ENCODE peak calls at places on chromosomes 16 and 17, in eight cellular contexts. A is A549, X is HCT116, K is ovary, Z is GM12892, Q is heart left ventricle, N is esophagus squamous epithelium, V is NB4. C is an unnamed sample.

GRCh38 chr17:82926081-82926480 is 86.3 kb upstream of the ZNF750 start:
- DNase-seq in K (no peak), Q (no peak), Z (no peak), V (no peak), N (no peak), X (no peak), A (no peak), C (no peak)

GRCh38 chr16:63684702-63685101 is 1437.2 kb downstream of the CDH11 start:
- DNase-seq in N (no peak), A (no peak), V (no peak), Q (no peak), Z (no peak), X (no peak), K (no peak), C (no peak)

GRCh38 chr16:6111390-6111789 is 1013.8 kb upstream of the EEF2KMT start:
- DNase-seq in Q (no peak), A (no peak), X (no peak), Z (no peak), N (no peak), K (no peak), V (no peak), C (no peak)

GRCh38 chr16:85916141-85916890 is 17.4 kb downstream of the IRF8 start:
- DNase-seq in Q (peak; percentile 88), K (no peak), Z (no peak), V (no peak), X (no peak), N (no peak), A (no peak), C (peak; percentile 88)

GRCh38 chr16:35636831-35637230 is 2177.4 kb downstream of the TP53TG3F start:
- DNase-seq in X (no peak), A (no peak), N (no peak), K (no peak), Z (no peak), V (no peak), Q (no peak), C (no peak)

GRCh38 chr17:31726980-31727427 is 132.0 kb downstream of the COPRS start:
- DNase-seq in V (no peak), Q (no peak), A (no peak), X (no peak), K (no peak), N (no peak), Z (no peak), C (no peak)

GRCh38 chr16:20995711-20996110 is 95.1 kb downstream of the LYRM1 start:
- DNase-seq in Q (no peak), N (no peak), V (no peak), Z (no peak), A (no peak), K (no peak), X (no peak), C (no peak)

GRCh38 chr16:28309811-28310311 is 17.5 kb downstream of the SBK1 start:
- DNase-seq in X (no peak), N (no peak), A (no peak), V (peak; percentile 87), K (no peak), Z (no peak), Q (no peak), C (no peak)

GRCh38 chr16:73504591-73504990 is 456.7 kb upstream of the ZFHX3 start:
- DNase-seq in N (no peak), X (no peak), Z (no peak), K (no peak), Q (no peak), A (no peak), V (no peak), C (no peak)

GRCh38 chr16:15934991-15935390 is 14.4 kb upstream of the ABCC1 start:
- DNase-seq in A (no peak), V (no peak), Z (no peak), K (no peak), Q (no peak), X (no peak), N (no peak), C (no peak)

GRCh38 chr16:89958068-89958467 is 9.5 kb downstream of the DEF8 start:
- DNase-seq in K (no peak), X (peak; percentile 40), Q (peak; percentile 57), Z (no peak), N (no peak), V (peak; percentile 80), A (peak; percentile 58), C (peak; percentile 37)

DNA sequence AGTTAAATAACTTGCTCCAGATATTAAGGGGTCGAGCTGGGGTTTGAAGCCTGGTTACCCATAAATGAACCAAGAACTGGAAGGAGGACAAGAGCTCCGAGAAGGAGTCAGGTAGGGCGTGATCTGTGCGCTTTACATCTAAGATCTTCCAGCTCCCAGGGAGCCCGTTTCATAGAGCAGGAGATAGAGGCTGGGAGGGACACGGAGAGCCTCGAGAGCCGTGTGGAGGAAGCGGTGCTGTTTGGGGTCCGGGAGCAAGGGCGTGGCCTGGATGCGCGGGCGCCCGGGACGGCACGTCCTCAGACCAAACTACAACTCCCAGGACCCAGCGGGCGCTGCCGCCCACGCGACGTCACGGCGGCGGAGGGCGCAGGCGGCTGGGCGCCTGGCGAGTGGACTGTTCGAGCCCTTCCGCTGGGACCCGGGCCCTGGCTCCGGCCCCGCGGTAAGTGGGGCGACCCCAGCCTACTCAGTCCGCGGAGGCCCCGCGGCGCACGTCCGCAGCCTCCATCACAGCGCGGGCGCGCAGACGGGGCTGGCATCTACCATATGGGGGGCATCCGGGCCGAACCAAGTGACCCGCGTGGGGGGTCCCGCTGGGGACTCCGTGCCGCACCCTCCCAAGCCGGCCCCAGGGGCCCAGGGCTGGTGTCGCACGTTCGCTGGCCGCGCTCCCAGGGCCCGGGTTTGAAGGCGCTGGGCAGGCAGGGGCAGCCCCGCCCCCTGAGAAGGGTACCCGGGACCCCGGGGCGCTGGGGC is at the start of gene BCKDK:
- DNase-seq in X (peak; percentile 42), Q (peak; percentile 85), Z (peak; percentile 95), A (peak; percentile 69), V (peak; percentile 88), N (no peak), K (peak; percentile 77), C (peak; percentile 75)
- TF ChIP-seq POLR2A in X (peak; percentile 44), Q (peak; percentile 75), Z (peak; percentile 60), A (peak; percentile 62), V (peak; percentile 63), N (no peak), K (peak; percentile 47), C (peak; percentile 64)

GRCh38 chr16:23979982-23980381 is 144.2 kb downstream of the PRKCB start:
- DNase-seq in Z (no peak), X (no peak), V (no peak), Q (no peak), A (no peak), N (no peak), K (no peak), C (no peak)

GRCh38 chr16:23979426-23979825 is 143.6 kb downstream of the PRKCB start:
- DNase-seq in V (no peak), Z (no peak), N (no peak), X (no peak), Q (no peak), K (no peak), A (no peak), C (no peak)

GRCh38 chr16:23974223-23974622 is 138.4 kb downstream of the PRKCB start:
- DNase-seq in V (peak; percentile 15), Z (no peak), Q (no peak), A (no peak), X (no peak), N (no peak), K (no peak), C (no peak)

GRCh38 chr16:23975293-23975692 is 139.5 kb downstream of the PRKCB start:
- DNase-seq in Z (no peak), X (no peak), N (no peak), V (no peak), A (no peak), Q (no peak), K (no peak), C (no peak)

DNA sequence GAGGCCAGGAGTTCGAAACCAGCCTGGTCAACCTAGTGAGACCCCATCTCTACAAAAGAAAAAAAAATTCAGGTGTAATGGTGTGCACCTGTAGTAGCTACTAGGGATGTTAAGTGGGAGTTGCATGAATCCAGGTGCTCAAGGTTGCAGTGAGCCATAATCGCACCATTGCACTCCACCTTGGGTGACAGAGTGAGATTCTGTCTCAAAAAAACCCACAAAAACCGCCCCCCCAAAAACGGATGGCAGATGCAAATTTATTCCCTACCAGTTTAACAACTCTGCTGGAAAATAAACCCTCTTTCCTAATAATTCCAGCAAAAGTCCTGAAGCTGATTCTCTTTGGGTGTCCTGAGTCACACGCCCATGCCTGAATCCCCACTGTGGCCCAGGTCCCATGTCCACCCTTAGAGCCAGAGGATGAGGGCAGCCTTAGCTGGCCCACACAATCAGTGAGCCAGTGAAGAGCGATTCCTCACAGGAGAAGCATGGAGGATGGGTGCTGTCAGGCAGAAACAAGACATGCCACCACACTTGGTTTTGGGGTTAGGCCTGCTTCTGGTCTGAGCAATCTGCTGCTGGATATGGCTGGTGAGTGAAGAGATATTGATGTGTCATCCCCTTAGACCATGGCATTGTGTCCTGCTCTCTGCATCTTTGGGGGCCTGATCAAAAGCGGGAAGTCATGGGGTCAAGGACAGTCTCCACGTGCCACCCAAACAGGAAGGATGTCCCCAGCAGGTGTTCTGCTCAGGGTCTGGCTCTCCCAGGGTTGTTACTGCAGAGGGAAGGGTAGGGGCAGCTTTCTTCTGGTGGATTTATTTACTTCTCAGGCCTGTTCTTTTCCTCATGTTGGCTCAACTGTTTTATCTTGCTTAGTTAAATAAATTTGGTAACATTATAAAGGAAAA is 140.6 kb downstream of the PRKCB start:
- DNase-seq in N (no peak), A (no peak), Z (no peak), X (no peak), Q (no peak), K (no peak), V (peak; percentile 37), C (no peak)
- TF ChIP-seq POLR2A in N (no peak), A (no peak), Z (no peak), X (no peak), Q (no peak), K (no peak), V (no peak), C (no peak)

DNA sequence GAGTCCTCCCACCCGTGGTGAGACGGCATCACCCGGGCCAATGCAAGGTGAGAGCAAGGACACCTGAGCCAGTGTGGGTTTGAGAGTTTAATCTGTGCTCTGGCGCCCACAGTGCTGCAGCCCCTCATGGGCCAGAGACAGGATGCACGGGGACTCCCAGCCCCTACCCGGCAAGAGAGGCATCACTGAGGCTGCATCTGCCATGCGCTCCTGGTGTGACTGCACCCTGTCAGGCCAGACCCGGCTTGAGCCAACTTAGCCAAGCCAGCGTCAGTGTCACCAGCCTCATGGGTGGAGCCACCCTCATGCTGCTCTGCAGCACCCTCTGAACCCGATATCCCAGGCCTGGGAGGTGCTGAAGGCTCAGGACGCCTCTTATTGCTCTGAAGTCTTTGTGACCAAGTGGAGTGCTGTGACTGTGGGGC is 1.3 kb upstream of the BRICD5 start:
- DNase-seq in Z (no peak), V (no peak), N (no peak), K (no peak), A (no peak), X (no peak), Q (no peak), C (no peak)
- TF ChIP-seq POLR2A in Z (no peak), V (no peak), N (no peak), K (no peak), A (no peak), X (no peak), Q (no peak), C (peak; percentile 11)

DNA sequence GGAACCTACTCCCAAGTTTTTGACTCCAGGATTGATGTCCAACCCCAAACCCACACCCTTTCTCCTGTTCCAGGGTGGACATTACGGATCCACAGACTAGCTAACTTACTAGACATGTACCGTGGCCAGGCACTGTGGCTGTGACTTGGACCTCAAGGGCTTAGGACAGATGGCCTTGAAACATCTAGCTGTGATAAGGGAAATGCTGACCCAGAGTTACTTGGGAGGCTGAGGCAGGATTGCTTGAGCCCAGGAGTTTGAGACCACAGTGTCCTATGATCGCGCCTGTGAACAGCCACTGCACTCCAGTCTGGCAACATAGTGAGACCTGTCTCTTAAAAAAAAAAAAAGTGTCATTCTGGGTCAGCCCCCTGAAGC is 4.2 kb downstream of the STARD3 start:
- DNase-seq in X (no peak), N (no peak), Q (no peak), Z (no peak), K (no peak), A (no peak), V (no peak), C (no peak)
- TF ChIP-seq POLR2A in X (no peak), N (no peak), Q (no peak), Z (no peak), K (no peak), A (no peak), V (no peak), C (no peak)